ENCODE peak calls at places on chromosomes 2 and 18, in six cellular contexts. J is lower lobe of right lung, I is neural progenitor cell, Z is PC-9, L is HCT116, P is neuronal stem cell. F is an unnamed sample. For H3K36me3 and H3K4me1, the result is how much of the 10 kb centered on the place peaks cover.

GRCh38 chr2:46801731-46802664 is 113.6 kb downstream of the MCFD2 start:
- DNase-seq in J (no peak), I (no peak), Z (no peak), L (no peak), P (no peak), F (no peak)

GRCh38 chr2:210169871-210170441 is 1.3 kb downstream of the KANSL1L start:
- DNase-seq in J (peak), I (no peak), Z (peak), L (no peak), P (no peak), F (no peak)

GRCh38 chr2:40844353-40845277 is 392.7 kb upstream of the SLC8A1 start:
- DNase-seq in J (no peak), I (peak), Z (peak), L (no peak), P (no peak), F (no peak)

GRCh38 chr2:105576440-105577241 is 168.1 kb upstream of the NCK2 start:
- DNase-seq in J (no peak), I (peak), Z (peak), L (peak), P (peak), F (peak)

GRCh38 chr18:79506191-79507075 is 110.7 kb downstream of the NFATC1 start:
- DNase-seq in J (peak), I (peak), Z (no peak), L (no peak), P (no peak), F (peak)

GRCh38 chr2:22499082-22499844 is 885.7 kb upstream of the KLHL29 start:
- DNase-seq in J (no peak), I (peak), Z (no peak), L (no peak), P (no peak), F (no peak)

GRCh38 chr2:142596334-142597088 is 281.0 kb upstream of the KYNU start:
- DNase-seq in J (no peak), I (no peak), Z (peak), L (no peak), P (no peak), F (no peak)

GRCh38 chr2:182911813-182912517 is 45.5 kb upstream of the FRZB start:
- DNase-seq in J (no peak), I (no peak), Z (no peak), L (no peak), P (no peak), F (no peak)

GRCh38 chr18:40692871-40693270 is 1262.2 kb upstream of the PIK3C3 start:
- DNase-seq in J (no peak), I (no peak), Z (no peak), L (no peak), P (no peak), F (no peak)

GRCh38 chr2:108377815-108378630 is at the start of gene SULT1C4:
- DNase-seq in J (peak), I (peak), Z (no peak), L (no peak), P (peak), F (no peak)

GRCh38 chr18:51196811-51197660 is 445 bp downstream of the MEX3C start:
- DNase-seq in J (no peak), I (peak), Z (no peak), L (no peak), P (peak), F (peak)

GRCh38 chr18:10213526-10213925 is 240.9 kb upstream of the APCDD1 start:
- DNase-seq in J (no peak), I (no peak), Z (peak), L (no peak), P (no peak), F (no peak)

GRCh38 chr2:57869763-57870344 is 176.8 kb upstream of the VRK2 start:
- DNase-seq in J (no peak), I (no peak), Z (peak), L (no peak), P (no peak), F (no peak)

GRCh38 chr2:10221443-10221842 is 81.3 kb upstream of the HPCAL1 start:
- DNase-seq in J (peak), I (no peak), Z (no peak), L (no peak), P (no peak), F (no peak)

GRCh38 chr2:69060938-69061501 is 48.0 kb downstream of the ANTXR1 start:
- DNase-seq in J (no peak), I (no peak), Z (no peak), L (no peak), P (no peak), F (no peak)

GRCh38 chr2:12177052-12177994 is 430.9 kb downstream of the LPIN1 start:
- DNase-seq in J (no peak), I (no peak), Z (peak), L (no peak), P (no peak), F (no peak)

GRCh38 chr2:26613241-26614204 is 27.6 kb downstream of the CIB4 start:
- DNase-seq in J (peak), I (peak), Z (no peak), L (no peak), P (no peak), F (no peak)

GRCh38 chr2:235116885-235117492 is 165.2 kb downstream of the SH3BP4 start:
- DNase-seq in J (no peak), I (peak), Z (peak), L (peak), P (peak), F (no peak)

GRCh38 chr2:156486175-156486574 is 50.0 kb downstream of the GPD2 start:
- DNase-seq in J (no peak), I (no peak), Z (no peak), L (no peak), P (no peak), F (no peak)

GRCh38 chr2:157311706-157312105 is 13.9 kb downstream of the ERMN start:
- DNase-seq in J (no peak), I (no peak), Z (no peak), L (no peak), P (no peak), F (no peak)

GRCh38 chr2:7725132-7725849 is 808.1 kb downstream of the RNF144A start:
- DNase-seq in J (no peak), I (peak), Z (no peak), L (no peak), P (no peak), F (peak)

GRCh38 chr2:183740241-183740640 is 616.0 kb downstream of the NUP35 start:
- DNase-seq in J (no peak), I (no peak), Z (no peak), L (no peak), P (no peak), F (no peak)

GRCh38 chr18:35139517-35139916 is 98.3 kb downstream of the MAPRE2 start:
- DNase-seq in J (no peak), I (no peak), Z (no peak), L (no peak), P (no peak), F (no peak)

GRCh38 chr2:62471816-62472215 is 34.2 kb downstream of the TMEM17 start:
- DNase-seq in J (no peak), I (no peak), Z (no peak), L (no peak), P (no peak), F (no peak)

GRCh38 chr2:110748489-110748867 is 16.1 kb downstream of the ACOXL start:
- DNase-seq in J (no peak), I (peak), Z (peak), L (no peak), P (no peak), F (peak)

GRCh38 chr2:10529611-10530010 is 81.5 kb upstream of the ODC1 start:
- DNase-seq in J (no peak), I (no peak), Z (no peak), L (no peak), P (no peak), F (no peak)

GRCh38 chr18:28794459-28795245 is 617.7 kb upstream of the CDH2 start:
- DNase-seq in J (no peak), I (no peak), Z (peak), L (no peak), P (no peak), F (no peak)

GRCh38 chr2:118380915-118381653 is 292.8 kb downstream of the INSIG2 start:
- DNase-seq in J (no peak), I (no peak), Z (no peak), L (no peak), P (no peak), F (no peak)

GRCh38 chr2:105042189-105042588 is 4.3 kb downstream of the MRPS9 start:
- DNase-seq in J (no peak), I (peak), Z (no peak), L (no peak), P (no peak), F (no peak)

GRCh38 chr2:7429733-7430132 is 512.5 kb downstream of the RNF144A start:
- DNase-seq in J (no peak), I (no peak), Z (no peak), L (no peak), P (no peak), F (no peak)

GRCh38 chr2:148660999-148661398 is 16.4 kb downstream of the EPC2 start:
- DNase-seq in J (no peak), I (no peak), Z (no peak), L (no peak), P (no peak), F (no peak)

GRCh38 chr2:240571314-240571973 is 3.2 kb downstream of the RNPEPL1 start:
- DNase-seq in J (peak), I (no peak), Z (no peak), L (no peak), P (no peak), F (peak)

GRCh38 chr2:240569998-240570530 is 1.8 kb downstream of the RNPEPL1 start:
- DNase-seq in J (peak), I (no peak), Z (no peak), L (no peak), P (no peak), F (no peak)

GRCh38 chr2:240569523-240569997 is 1.3 kb downstream of the RNPEPL1 start:
- DNase-seq in J (peak), I (no peak), Z (no peak), L (no peak), P (no peak), F (no peak)

GRCh38 chr2:240572141-240573031 is 4.1 kb downstream of the RNPEPL1 start:
- DNase-seq in J (peak), I (no peak), Z (no peak), L (no peak), P (no peak), F (no peak)

GRCh38 chr2:240570531-240571313 is 2.4 kb downstream of the RNPEPL1 start:
- DNase-seq in J (peak), I (no peak), Z (no peak), L (no peak), P (no peak), F (no peak)
- H3K36me3 ChIP-seq in J (under half), I (under half), Z (under half), L (under half), P (under half), F (under half)

GRCh38 chr2:172228177-172228785 is 125.6 kb upstream of the DLX2 start:
- DNase-seq in J (no peak), I (no peak), Z (no peak), L (no peak), P (no peak), F (no peak)
- H3K4me3 ChIP-seq in J (no peak), I (no peak), Z (no peak), L (no peak), P (no peak), F (no peak)

GRCh38 chr2:60530660-60531276 is 22.7 kb downstream of the BCL11A start:
- DNase-seq in J (peak), I (no peak), Z (no peak), L (no peak), P (no peak), F (no peak)

GRCh38 chr2:60532421-60532820 is 21.0 kb downstream of the BCL11A start:
- DNase-seq in J (no peak), I (no peak), Z (no peak), L (no peak), P (no peak), F (no peak)

GRCh38 chr2:60530228-60530627 is 23.2 kb downstream of the BCL11A start:
- DNase-seq in J (no peak), I (no peak), Z (no peak), L (no peak), P (no peak), F (no peak)

GRCh38 chr2:60533114-60534033 is 20.1 kb downstream of the BCL11A start:
- DNase-seq in J (no peak), I (no peak), Z (no peak), L (no peak), P (no peak), F (no peak)

GRCh38 chr2:60531638-60532216 is 21.7 kb downstream of the BCL11A start:
- DNase-seq in J (no peak), I (peak), Z (no peak), L (no peak), P (no peak), F (no peak)
- H3K4me1 ChIP-seq in J (under half), I (half or more), Z (under half), L (under half), P (under half), F (under half)

GRCh38 chr2:121348128-121348740 is 63.2 kb upstream of the TFCP2L1 start:
- DNase-seq in J (no peak), I (no peak), Z (no peak), L (no peak), P (no peak), F (no peak)
- H3K36me3 ChIP-seq in J (half or more), I (under half), Z (under half), L (under half), P (under half), F (half or more)